ENCODE peak calls at places on chromosomes 2 and 18, in nine cellular contexts. One of them, this sample, is unnamed.

GRCh38 chr2:194343167-194343566 is 1313.9 kb upstream of the SLC39A10 start:
- DNase-seq in osteocyte: no peak
- DNase-seq in fibroblast of pulmonary artery: no peak
- DNase-seq in spleen: no peak
- DNase-seq in nephron progenitor cell: no peak
- DNase-seq in heart right ventricle: no peak
- DNase-seq in brain microvascular endothelial cell: no peak
- DNase-seq in Calu3: no peak
- DNase-seq in IMR-90: no peak
- DNase-seq in this sample: no peak

GRCh38 chr18:27030403-27030802 is 154.7 kb downstream of the CHST9 start:
- DNase-seq in osteocyte: no peak
- DNase-seq in fibroblast of pulmonary artery: no peak
- DNase-seq in spleen: no peak
- DNase-seq in nephron progenitor cell: no peak
- DNase-seq in heart right ventricle: no peak
- DNase-seq in brain microvascular endothelial cell: no peak
- DNase-seq in Calu3: no peak
- DNase-seq in IMR-90: no peak
- DNase-seq in this sample: no peak

GRCh38 chr2:187169108-187169713 is 278.8 kb downstream of the CALCRL start:
- DNase-seq in osteocyte: no peak
- DNase-seq in fibroblast of pulmonary artery: peak; percentile 29
- DNase-seq in spleen: no peak
- DNase-seq in nephron progenitor cell: no peak
- DNase-seq in heart right ventricle: no peak
- DNase-seq in brain microvascular endothelial cell: no peak
- DNase-seq in Calu3: no peak
- DNase-seq in IMR-90: no peak
- DNase-seq in this sample: no peak

GRCh38 chr18:38884050-38884449 is 1318.5 kb upstream of the CELF4 start:
- DNase-seq in osteocyte: no peak
- DNase-seq in fibroblast of pulmonary artery: no peak
- DNase-seq in spleen: no peak
- DNase-seq in nephron progenitor cell: no peak
- DNase-seq in heart right ventricle: no peak
- DNase-seq in brain microvascular endothelial cell: no peak
- DNase-seq in Calu3: no peak
- DNase-seq in IMR-90: no peak
- DNase-seq in this sample: no peak

GRCh38 chr2:16604236-16604635 is 61.4 kb downstream of the CYRIA start:
- DNase-seq in osteocyte: no peak
- DNase-seq in fibroblast of pulmonary artery: peak; percentile 15
- DNase-seq in spleen: no peak
- DNase-seq in nephron progenitor cell: no peak
- DNase-seq in heart right ventricle: no peak
- DNase-seq in brain microvascular endothelial cell: peak; percentile 64
- DNase-seq in Calu3: no peak
- DNase-seq in IMR-90: no peak
- DNase-seq in this sample: no peak

GRCh38 chr18:61333271-61333745 is at the start of gene CDH20:
- DNase-seq in osteocyte: no peak
- DNase-seq in fibroblast of pulmonary artery: no peak
- DNase-seq in spleen: no peak
- DNase-seq in nephron progenitor cell: peak; percentile 62
- DNase-seq in heart right ventricle: no peak
- DNase-seq in brain microvascular endothelial cell: no peak
- DNase-seq in Calu3: no peak
- DNase-seq in IMR-90: no peak
- DNase-seq in this sample: no peak

GRCh38 chr2:119426801-119427395 is 4.8 kb upstream of the TMEM37 start:
- DNase-seq in osteocyte: no peak
- DNase-seq in fibroblast of pulmonary artery: peak; percentile 51
- DNase-seq in spleen: no peak
- DNase-seq in nephron progenitor cell: no peak
- DNase-seq in heart right ventricle: no peak
- DNase-seq in brain microvascular endothelial cell: no peak
- DNase-seq in Calu3: peak; percentile 32
- DNase-seq in IMR-90: no peak
- DNase-seq in this sample: no peak

GRCh38 chr2:47218066-47218581 is 63.0 kb upstream of the STPG4 start:
- DNase-seq in osteocyte: no peak
- DNase-seq in fibroblast of pulmonary artery: no peak
- DNase-seq in spleen: no peak
- DNase-seq in nephron progenitor cell: peak; percentile 19
- DNase-seq in heart right ventricle: no peak
- DNase-seq in brain microvascular endothelial cell: no peak
- DNase-seq in Calu3: peak; percentile 14
- DNase-seq in IMR-90: no peak
- DNase-seq in this sample: no peak

GRCh38 chr2:101961287-101962242 is 30.2 kb upstream of the IL1R2 start:
- DNase-seq in osteocyte: peak; percentile 73
- DNase-seq in fibroblast of pulmonary artery: peak; percentile 100
- DNase-seq in spleen: peak; percentile 83
- DNase-seq in nephron progenitor cell: no peak
- DNase-seq in heart right ventricle: peak; percentile 78
- DNase-seq in brain microvascular endothelial cell: peak; percentile 66
- DNase-seq in Calu3: no peak
- DNase-seq in IMR-90: peak; percentile 96
- DNase-seq in this sample: peak; percentile 73

DNA sequence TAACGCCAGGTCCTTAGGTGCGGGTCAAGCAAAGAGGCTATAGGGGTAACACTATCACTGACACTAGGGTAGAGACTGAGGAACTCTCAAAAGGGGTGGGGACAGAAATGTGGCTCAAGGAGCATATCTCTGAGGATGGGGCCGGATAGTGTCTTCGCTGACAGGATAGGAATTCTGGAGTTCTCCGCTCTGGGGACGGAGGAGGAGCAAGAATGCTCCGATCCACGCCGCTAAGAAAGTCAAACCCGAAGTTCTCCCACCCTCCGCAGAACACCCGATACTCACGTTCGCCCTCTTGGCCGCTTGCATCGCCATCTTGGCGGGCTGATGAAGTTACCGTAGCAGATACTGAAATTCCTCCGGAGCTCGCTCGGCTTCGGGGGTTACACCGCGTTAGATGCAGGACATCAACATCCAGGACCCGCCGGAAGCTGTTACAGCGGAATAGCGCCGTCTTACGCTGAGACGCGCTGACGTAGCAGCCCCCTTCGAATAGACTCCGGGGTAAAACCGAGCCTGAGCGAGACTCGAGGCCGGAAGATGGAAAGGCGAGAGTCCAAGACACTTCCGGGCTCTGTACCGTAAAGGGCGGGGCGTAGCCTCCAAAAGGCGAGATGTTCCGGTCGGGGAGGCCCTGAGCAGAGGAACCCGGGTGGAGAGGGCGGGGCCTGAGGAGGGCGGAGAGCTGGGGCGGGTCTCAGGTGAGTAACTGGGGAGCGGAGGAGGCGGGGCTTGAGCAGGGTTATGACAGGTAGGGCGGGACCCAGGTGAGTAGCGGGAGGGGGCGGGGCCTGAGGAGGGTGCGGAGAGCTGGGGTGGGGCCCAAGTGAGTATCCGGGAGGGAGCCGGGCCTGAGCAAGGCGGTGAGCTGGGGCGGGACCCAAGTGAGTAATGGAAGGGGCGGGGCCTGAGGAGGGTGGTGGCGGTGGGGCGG is at the start of gene SF3B6:
- DNase-seq in osteocyte: peak; percentile 98
- DNase-seq in fibroblast of pulmonary artery: peak; percentile 99
- DNase-seq in spleen: peak; percentile 100
- DNase-seq in nephron progenitor cell: peak; percentile 98
- DNase-seq in heart right ventricle: peak; percentile 96
- DNase-seq in brain microvascular endothelial cell: peak; percentile 98
- DNase-seq in Calu3: peak; percentile 100
- DNase-seq in IMR-90: peak; percentile 99
- DNase-seq in this sample: peak; percentile 93
- TF ChIP-seq CTCF in osteocyte: no peak
- TF ChIP-seq CTCF in fibroblast of pulmonary artery: no peak
- TF ChIP-seq CTCF in spleen: peak; percentile 15
- TF ChIP-seq CTCF in nephron progenitor cell: no peak
- TF ChIP-seq CTCF in heart right ventricle: no peak
- TF ChIP-seq CTCF in brain microvascular endothelial cell: peak; percentile 12
- TF ChIP-seq CTCF in Calu3: no peak
- TF ChIP-seq CTCF in IMR-90: no peak
- TF ChIP-seq CTCF in this sample: no peak

DNA sequence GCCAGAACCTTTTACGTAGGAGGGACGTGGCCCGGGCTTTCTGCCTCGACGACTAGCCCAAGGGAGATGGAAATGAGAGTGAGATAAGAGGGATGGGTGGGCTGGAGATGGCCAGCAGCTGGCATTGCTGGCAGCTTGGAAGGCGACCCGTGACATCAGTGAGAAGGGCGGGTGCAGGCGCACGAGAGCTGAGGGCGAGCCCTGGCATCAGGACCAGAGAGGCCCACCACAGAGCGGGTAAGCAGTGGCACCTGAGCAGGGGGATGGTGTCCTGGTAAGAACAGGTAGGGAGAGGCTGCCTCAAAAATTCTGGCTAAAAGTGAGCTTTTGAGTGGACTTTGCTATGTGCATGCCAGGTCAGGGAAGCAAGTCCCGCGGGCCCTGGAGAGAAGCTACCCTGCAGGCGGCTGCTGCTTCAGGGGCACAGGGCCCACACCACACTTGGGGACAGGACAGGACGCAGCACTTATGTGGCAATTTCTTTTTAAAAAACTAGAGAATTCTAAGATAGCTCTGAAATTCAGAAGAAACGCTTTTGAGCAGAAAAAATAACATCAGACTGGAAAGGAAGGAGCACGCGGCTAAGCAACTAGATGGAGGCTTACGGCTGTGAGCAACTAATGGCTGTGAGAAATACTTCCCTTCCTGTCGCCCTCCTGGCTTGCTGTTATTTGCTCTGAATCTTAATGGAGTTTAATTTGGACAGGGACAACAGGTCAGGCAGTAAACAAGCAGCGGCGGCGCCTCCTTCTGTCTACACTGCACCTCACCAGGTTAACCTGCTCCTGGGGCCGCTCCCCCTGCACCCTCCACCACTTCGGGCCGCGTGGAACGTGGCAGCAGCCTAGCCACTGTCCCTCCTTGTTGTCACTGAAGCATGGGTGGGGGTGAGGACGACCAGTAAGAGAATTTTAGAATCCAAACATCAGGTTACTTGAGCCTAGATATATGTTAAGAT is 20.5 kb downstream of the THAP4 start:
- DNase-seq in osteocyte: no peak
- DNase-seq in fibroblast of pulmonary artery: no peak
- DNase-seq in spleen: no peak
- DNase-seq in nephron progenitor cell: no peak
- DNase-seq in heart right ventricle: no peak
- DNase-seq in brain microvascular endothelial cell: no peak
- DNase-seq in Calu3: no peak
- DNase-seq in IMR-90: no peak
- DNase-seq in this sample: no peak
- TF ChIP-seq CTCF in osteocyte: no peak
- TF ChIP-seq CTCF in fibroblast of pulmonary artery: no peak
- TF ChIP-seq CTCF in spleen: no peak
- TF ChIP-seq CTCF in nephron progenitor cell: no peak
- TF ChIP-seq CTCF in heart right ventricle: no peak
- TF ChIP-seq CTCF in brain microvascular endothelial cell: no peak
- TF ChIP-seq CTCF in Calu3: no peak
- TF ChIP-seq CTCF in IMR-90: no peak
- TF ChIP-seq CTCF in this sample: no peak

DNA sequence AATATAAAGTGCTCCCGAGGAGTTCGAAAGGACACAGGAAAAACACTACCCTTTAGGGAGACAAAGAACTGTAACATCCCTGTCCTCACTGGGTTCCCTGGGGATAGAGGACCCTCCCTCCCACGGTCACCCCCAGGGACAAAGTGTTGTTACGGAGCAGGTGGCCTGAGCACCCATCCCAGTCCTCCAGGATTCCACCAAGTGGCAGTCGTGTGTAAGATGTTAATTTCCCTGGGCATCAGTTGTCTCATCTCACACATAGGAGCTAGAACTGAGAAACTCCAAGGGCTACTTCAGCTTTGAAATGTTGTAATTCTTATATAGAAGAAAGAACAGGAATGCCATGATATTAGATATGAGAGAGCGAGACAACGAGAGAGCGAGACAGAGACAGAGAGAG is 137.7 kb downstream of the ALK start:
- DNase-seq in osteocyte: no peak
- DNase-seq in fibroblast of pulmonary artery: no peak
- DNase-seq in spleen: no peak
- DNase-seq in nephron progenitor cell: no peak
- DNase-seq in heart right ventricle: no peak
- DNase-seq in brain microvascular endothelial cell: no peak
- DNase-seq in Calu3: no peak
- DNase-seq in IMR-90: no peak
- DNase-seq in this sample: no peak
- TF ChIP-seq CTCF in osteocyte: no peak
- TF ChIP-seq CTCF in fibroblast of pulmonary artery: no peak
- TF ChIP-seq CTCF in spleen: no peak
- TF ChIP-seq CTCF in nephron progenitor cell: no peak
- TF ChIP-seq CTCF in heart right ventricle: no peak
- TF ChIP-seq CTCF in brain microvascular endothelial cell: no peak
- TF ChIP-seq CTCF in Calu3: no peak
- TF ChIP-seq CTCF in IMR-90: no peak
- TF ChIP-seq CTCF in this sample: no peak

GRCh38 chr2:27494284-27494943 is 586 bp downstream of the FNDC4 start:
- DNase-seq in osteocyte: no peak
- DNase-seq in fibroblast of pulmonary artery: peak; percentile 72
- DNase-seq in spleen: peak; percentile 77
- DNase-seq in nephron progenitor cell: no peak
- DNase-seq in heart right ventricle: peak; percentile 21
- DNase-seq in brain microvascular endothelial cell: no peak
- DNase-seq in Calu3: peak; percentile 11
- DNase-seq in IMR-90: peak; percentile 20
- DNase-seq in this sample: no peak

GRCh38 chr2:27496357-27497287 is at the start of gene GCKR:
- DNase-seq in osteocyte: no peak
- DNase-seq in fibroblast of pulmonary artery: peak; percentile 49
- DNase-seq in spleen: no peak
- DNase-seq in nephron progenitor cell: no peak
- DNase-seq in heart right ventricle: no peak
- DNase-seq in brain microvascular endothelial cell: no peak
- DNase-seq in Calu3: peak; percentile 72
- DNase-seq in IMR-90: peak; percentile 52
- DNase-seq in this sample: no peak

GRCh38 chr2:27495840-27496356 is 741 bp upstream of the GCKR start:
- DNase-seq in osteocyte: no peak
- DNase-seq in fibroblast of pulmonary artery: no peak
- DNase-seq in spleen: no peak
- DNase-seq in nephron progenitor cell: no peak
- DNase-seq in heart right ventricle: no peak
- DNase-seq in brain microvascular endothelial cell: no peak
- DNase-seq in Calu3: no peak
- DNase-seq in IMR-90: no peak
- DNase-seq in this sample: no peak

GRCh38 chr2:27493948-27494283 is 1.1 kb downstream of the FNDC4 start:
- DNase-seq in osteocyte: no peak
- DNase-seq in fibroblast of pulmonary artery: no peak
- DNase-seq in spleen: no peak
- DNase-seq in nephron progenitor cell: no peak
- DNase-seq in heart right ventricle: peak; percentile 12
- DNase-seq in brain microvascular endothelial cell: no peak
- DNase-seq in Calu3: no peak
- DNase-seq in IMR-90: no peak
- DNase-seq in this sample: no peak

GRCh38 chr2:27494944-27495554 is at the start of gene FNDC4:
- DNase-seq in osteocyte: no peak
- DNase-seq in fibroblast of pulmonary artery: no peak
- DNase-seq in spleen: peak; percentile 78
- DNase-seq in nephron progenitor cell: peak; percentile 79
- DNase-seq in heart right ventricle: peak; percentile 28
- DNase-seq in brain microvascular endothelial cell: no peak
- DNase-seq in Calu3: peak; percentile 37
- DNase-seq in IMR-90: no peak
- DNase-seq in this sample: no peak
- TF ChIP-seq CTCF in osteocyte: no peak
- TF ChIP-seq CTCF in fibroblast of pulmonary artery: no peak
- TF ChIP-seq CTCF in spleen: no peak
- TF ChIP-seq CTCF in nephron progenitor cell: no peak
- TF ChIP-seq CTCF in heart right ventricle: no peak
- TF ChIP-seq CTCF in brain microvascular endothelial cell: no peak
- TF ChIP-seq CTCF in Calu3: no peak
- TF ChIP-seq CTCF in IMR-90: no peak
- TF ChIP-seq CTCF in this sample: no peak